ENCODE peak calls at places on chromosomes 7 and 10, in six cellular contexts. M is activated T-cell treated with anti-CD3 and anti-CD28 coated beads, Interleukin-2, amount 50 U/mL, for 48 hours; A is SIG-M5; F is A172; C is GM12891; D is astrocyte of the spinal cord. I is an unnamed sample.

GRCh38 chr7:79308176-79308575 is 145.3 kb downstream of the MAGI2 start:
- DNase-seq in M (no peak), C (no peak), D (no peak), F (no peak), A (no peak), I (peak)

GRCh38 chr7:2993868-2994267 is 49.8 kb downstream of the CARD11 start:
- DNase-seq in M (no peak), F (no peak), A (no peak), C (no peak), D (no peak), I (no peak)

GRCh38 chr7:44194069-44194468 is 4.8 kb upstream of the GCK start:
- DNase-seq in D (no peak), C (no peak), M (peak), A (no peak), F (peak), I (no peak)

GRCh38 chr10:44372181-44372580 is 12.7 kb downstream of the CXCL12 start:
- DNase-seq in D (no peak), M (no peak), C (no peak), F (no peak), A (no peak), I (no peak)

GRCh38 chr7:92768501-92769360 is 67.6 kb downstream of the CDK6 start:
- DNase-seq in A (no peak), F (no peak), M (peak), C (no peak), D (no peak), I (no peak)

GRCh38 chr10:6124666-6125065 is 35.8 kb downstream of the RBM17 start:
- DNase-seq in A (no peak), D (no peak), M (no peak), C (no peak), F (peak), I (no peak)

GRCh38 chr7:79513271-79513670 is 59.8 kb upstream of the MAGI2 start:
- DNase-seq in D (no peak), C (no peak), F (no peak), A (no peak), M (no peak), I (no peak)

GRCh38 chr7:6536262-6536770 is 14.9 kb downstream of the GRID2IP start:
- DNase-seq in A (no peak), M (peak), D (no peak), C (no peak), F (peak), I (no peak)

GRCh38 chr10:78742406-78742729 is 326.4 kb upstream of the ZMIZ1 start:
- DNase-seq in A (no peak), D (no peak), M (no peak), C (no peak), F (no peak), I (no peak)

GRCh38 chr7:7135074-7135473 is 47.3 kb upstream of the C1GALT1 start:
- DNase-seq in D (no peak), M (no peak), F (no peak), C (no peak), A (no peak), I (no peak)

GRCh38 chr7:19106308-19107141 is 10.9 kb downstream of the TWIST1 start:
- DNase-seq in M (no peak), C (no peak), A (no peak), F (no peak), D (peak), I (no peak)

GRCh38 chr7:151074817-151075661 is 5.6 kb downstream of the FASTK start:
- DNase-seq in C (no peak), M (no peak), A (no peak), D (no peak), F (no peak), I (no peak)

GRCh38 chr7:29884399-29885272 is 78.3 kb downstream of the WIPF3 start:
- DNase-seq in D (no peak), M (no peak), C (no peak), A (no peak), F (no peak), I (no peak)

GRCh38 chr10:34762156-34762555 is 52.9 kb downstream of the PARD3 start:
- DNase-seq in A (no peak), M (no peak), D (no peak), F (no peak), C (no peak), I (no peak)

GRCh38 chr7:127968547-127968946 is 62.7 kb downstream of the LRRC4 start:
- DNase-seq in M (no peak), F (no peak), D (no peak), C (no peak), A (no peak), I (peak)

GRCh38 chr10:109974509-109975191 is 33.1 kb upstream of the ADD3 start:
- DNase-seq in M (no peak), D (no peak), C (no peak), A (no peak), F (no peak), I (peak)

GRCh38 chr10:133087045-133087678 is 562 bp upstream of the ADGRA1 start:
- DNase-seq in F (peak), A (no peak), M (no peak), D (no peak), C (no peak), I (no peak)

GRCh38 chr10:46541735-46542566 is 14.5 kb downstream of the GPRIN2 start:
- DNase-seq in D (no peak), C (no peak), M (peak), F (no peak), A (no peak), I (no peak)

GRCh38 chr7:15555385-15555859 is 6.4 kb downstream of the AGMO start:
- DNase-seq in M (no peak), F (no peak), D (peak), A (no peak), C (no peak), I (peak)

GRCh38 chr7:43758029-43758860 is at the start of gene BLVRA:
- DNase-seq in M (peak), C (peak), A (no peak), D (peak), F (peak), I (peak)

GRCh38 chr10:79392020-79392398 is 44.7 kb downstream of the PPIF start:
- DNase-seq in M (no peak), A (no peak), F (no peak), D (no peak), C (no peak), I (no peak)

GRCh38 chr7:79647711-79648110 is 194.2 kb upstream of the MAGI2 start:
- DNase-seq in D (no peak), F (no peak), C (no peak), A (no peak), M (no peak), I (no peak)

GRCh38 chr10:95214793-95215192 is 20.8 kb downstream of the ACSM6 start:
- DNase-seq in D (peak), M (no peak), C (no peak), F (peak), A (no peak), I (no peak)

GRCh38 chr7:83001362-83002040 is 161.2 kb downstream of the PCLO start:
- DNase-seq in D (peak), C (no peak), A (no peak), F (peak), M (no peak), I (peak)

GRCh38 chr7:55081067-55081853 is 62.4 kb downstream of the EGFR start:
- DNase-seq in M (no peak), A (no peak), C (no peak), D (no peak), F (no peak), I (no peak)

GRCh38 chr10:44963772-44964633 is 4.4 kb downstream of the RASSF4 start:
- DNase-seq in C (no peak), A (no peak), M (no peak), F (peak), D (no peak), I (no peak)

GRCh38 chr10:104085801-104086400 is at the start of gene COL17A1:
- DNase-seq in D (no peak), A (no peak), M (no peak), F (no peak), C (no peak), I (no peak)

GRCh38 chr7:23938937-23939552 is 229.0 kb downstream of the STK31 start:
- DNase-seq in M (no peak), D (peak), C (peak), F (peak), A (no peak), I (peak)

GRCh38 chr10:27138277-27138676 is 15.9 kb downstream of the YME1L1 start:
- DNase-seq in A (no peak), M (no peak), F (no peak), D (no peak), C (no peak), I (no peak)

GRCh38 chr10:30359373-30360206 is 10.5 kb upstream of the MTPAP start:
- DNase-seq in F (peak), D (peak), A (no peak), M (peak), C (peak), I (peak)

GRCh38 chr10:119466655-119467054 is 75.9 kb downstream of the RGS10 start:
- DNase-seq in F (peak), C (no peak), A (no peak), M (peak), D (no peak), I (no peak)

GRCh38 chr7:122827763-122828162 is 58.5 kb downstream of the CADPS2 start:
- DNase-seq in A (no peak), M (no peak), F (no peak), D (no peak), C (no peak), I (no peak)

I was measured in kidney glomerular epithelial cell.